ENCODE peak calls at places on chromosomes 3 and 15, in five cellular contexts. One of them, this sample, is unnamed.

GRCh38 chr3:51408021-51408420 is 16.9 kb downstream of the RBM15B start:
- DNase-seq in activated CD4-positive, alpha-beta memory T cell treated with anti-CD3 and anti-CD28 coated beads for 36 hours: no peak
- DNase-seq in naive thymus-derived CD4-positive, alpha-beta T cell: no peak
- DNase-seq in CD8-positive, alpha-beta T cell: no peak
- DNase-seq in T-helper 1 cell: no peak
- DNase-seq in this sample: no peak

GRCh38 chr15:74826911-74827310 is 484 bp downstream of the CPLX3 start:
- DNase-seq in naive thymus-derived CD4-positive, alpha-beta T cell: no peak
- DNase-seq in activated CD4-positive, alpha-beta memory T cell treated with anti-CD3 and anti-CD28 coated beads for 36 hours: no peak
- DNase-seq in T-helper 1 cell: no peak
- DNase-seq in CD8-positive, alpha-beta T cell: no peak
- DNase-seq in this sample: no peak

GRCh38 chr15:65561934-65562333 is 31.7 kb downstream of the HACD3 start:
- DNase-seq in activated CD4-positive, alpha-beta memory T cell treated with anti-CD3 and anti-CD28 coated beads for 36 hours: no peak
- DNase-seq in naive thymus-derived CD4-positive, alpha-beta T cell: no peak
- DNase-seq in T-helper 1 cell: no peak
- DNase-seq in CD8-positive, alpha-beta T cell: no peak
- DNase-seq in this sample: no peak

GRCh38 chr3:188448813-188449212 is 294.9 kb downstream of the LPP start:
- DNase-seq in CD8-positive, alpha-beta T cell: no peak
- DNase-seq in naive thymus-derived CD4-positive, alpha-beta T cell: no peak
- DNase-seq in T-helper 1 cell: no peak
- DNase-seq in activated CD4-positive, alpha-beta memory T cell treated with anti-CD3 and anti-CD28 coated beads for 36 hours: no peak
- DNase-seq in this sample: no peak

GRCh38 chr15:76058714-76059319 is 968 bp upstream of the TMEM266 start:
- DNase-seq in CD8-positive, alpha-beta T cell: no peak
- DNase-seq in T-helper 1 cell: peak
- DNase-seq in naive thymus-derived CD4-positive, alpha-beta T cell: no peak
- DNase-seq in activated CD4-positive, alpha-beta memory T cell treated with anti-CD3 and anti-CD28 coated beads for 36 hours: peak
- DNase-seq in this sample: no peak

GRCh38 chr15:57509965-57510364 is 81.7 kb upstream of the MYZAP start:
- DNase-seq in activated CD4-positive, alpha-beta memory T cell treated with anti-CD3 and anti-CD28 coated beads for 36 hours: no peak
- DNase-seq in naive thymus-derived CD4-positive, alpha-beta T cell: no peak
- DNase-seq in T-helper 1 cell: no peak
- DNase-seq in CD8-positive, alpha-beta T cell: no peak
- DNase-seq in this sample: no peak

GRCh38 chr15:85865070-85865684 is 70.5 kb upstream of the KLHL25 start:
- DNase-seq in naive thymus-derived CD4-positive, alpha-beta T cell: no peak
- DNase-seq in CD8-positive, alpha-beta T cell: no peak
- DNase-seq in T-helper 1 cell: no peak
- DNase-seq in activated CD4-positive, alpha-beta memory T cell treated with anti-CD3 and anti-CD28 coated beads for 36 hours: peak
- DNase-seq in this sample: no peak

GRCh38 chr3:160956785-160957184 is 148.4 kb downstream of the B3GALNT1 start:
- DNase-seq in naive thymus-derived CD4-positive, alpha-beta T cell: no peak
- DNase-seq in CD8-positive, alpha-beta T cell: no peak
- DNase-seq in activated CD4-positive, alpha-beta memory T cell treated with anti-CD3 and anti-CD28 coated beads for 36 hours: no peak
- DNase-seq in T-helper 1 cell: peak
- DNase-seq in this sample: no peak

GRCh38 chr3:18559323-18559972 is 134.3 kb upstream of the SATB1 start:
- DNase-seq in activated CD4-positive, alpha-beta memory T cell treated with anti-CD3 and anti-CD28 coated beads for 36 hours: peak
- DNase-seq in naive thymus-derived CD4-positive, alpha-beta T cell: peak
- DNase-seq in T-helper 1 cell: peak
- DNase-seq in CD8-positive, alpha-beta T cell: no peak
- DNase-seq in this sample: peak

GRCh38 chr3:9730747-9731205 is 759 bp upstream of the BRPF1 start:
- DNase-seq in T-helper 1 cell: no peak
- DNase-seq in CD8-positive, alpha-beta T cell: no peak
- DNase-seq in naive thymus-derived CD4-positive, alpha-beta T cell: no peak
- DNase-seq in activated CD4-positive, alpha-beta memory T cell treated with anti-CD3 and anti-CD28 coated beads for 36 hours: no peak
- DNase-seq in this sample: no peak

GRCh38 chr3:51947215-51947900 is 5.2 kb downstream of the PARP3 start:
- DNase-seq in activated CD4-positive, alpha-beta memory T cell treated with anti-CD3 and anti-CD28 coated beads for 36 hours: no peak
- DNase-seq in T-helper 1 cell: no peak
- DNase-seq in CD8-positive, alpha-beta T cell: no peak
- DNase-seq in naive thymus-derived CD4-positive, alpha-beta T cell: no peak
- DNase-seq in this sample: no peak

GRCh38 chr15:59997070-59997701 is 6.9 kb upstream of the FOXB1 start:
- DNase-seq in CD8-positive, alpha-beta T cell: no peak
- DNase-seq in activated CD4-positive, alpha-beta memory T cell treated with anti-CD3 and anti-CD28 coated beads for 36 hours: peak
- DNase-seq in naive thymus-derived CD4-positive, alpha-beta T cell: peak
- DNase-seq in T-helper 1 cell: peak
- DNase-seq in this sample: peak

GRCh38 chr3:172347895-172348680 is 100.2 kb downstream of the GHSR start:
- DNase-seq in T-helper 1 cell: no peak
- DNase-seq in CD8-positive, alpha-beta T cell: no peak
- DNase-seq in activated CD4-positive, alpha-beta memory T cell treated with anti-CD3 and anti-CD28 coated beads for 36 hours: no peak
- DNase-seq in naive thymus-derived CD4-positive, alpha-beta T cell: no peak
- DNase-seq in this sample: no peak